ENCODE peak calls at places on chromosome 19, in eight cellular contexts. One of them, this sample, is unnamed. For H3K27me3, the result is how much of the 10 kb centered on the place peaks cover.

GRCh38 chr19:55644842-55645511 is 1.5 kb downstream of the ZNF581 start:
- DNase-seq in left lung: no peak
- DNase-seq in heart left ventricle: no peak
- DNase-seq in CD4-positive, CD25-positive, alpha-beta regulatory T cell: no peak
- DNase-seq in suprapubic skin: peak
- DNase-seq in mammary epithelial cell: no peak
- DNase-seq in ascending aorta: no peak
- DNase-seq in iPS DF 6.9: no peak
- DNase-seq in this sample: no peak

GRCh38 chr19:19820774-19821315 is 705 bp downstream of the ZNF506 start:
- DNase-seq in left lung: no peak
- DNase-seq in heart left ventricle: no peak
- DNase-seq in CD4-positive, CD25-positive, alpha-beta regulatory T cell: peak
- DNase-seq in suprapubic skin: no peak
- DNase-seq in mammary epithelial cell: peak
- DNase-seq in ascending aorta: no peak
- DNase-seq in iPS DF 6.9: no peak
- DNase-seq in this sample: peak

GRCh38 chr19:36256064-36256463 is 41.2 kb downstream of the ZNF146 start:
- DNase-seq in left lung: no peak
- DNase-seq in heart left ventricle: no peak
- DNase-seq in CD4-positive, CD25-positive, alpha-beta regulatory T cell: no peak
- DNase-seq in suprapubic skin: no peak
- DNase-seq in mammary epithelial cell: no peak
- DNase-seq in ascending aorta: no peak
- DNase-seq in iPS DF 6.9: no peak
- DNase-seq in this sample: no peak

GRCh38 chr19:55653651-55654322 is 1.0 kb upstream of the U2AF2 start:
- DNase-seq in left lung: peak
- DNase-seq in heart left ventricle: peak
- DNase-seq in CD4-positive, CD25-positive, alpha-beta regulatory T cell: peak
- DNase-seq in suprapubic skin: peak
- DNase-seq in mammary epithelial cell: peak
- DNase-seq in ascending aorta: peak
- DNase-seq in iPS DF 6.9: peak
- DNase-seq in this sample: peak

GRCh38 chr19:8592231-8593009 is 15.2 kb upstream of the MYO1F start:
- DNase-seq in left lung: peak
- DNase-seq in heart left ventricle: peak
- DNase-seq in CD4-positive, CD25-positive, alpha-beta regulatory T cell: peak
- DNase-seq in suprapubic skin: peak
- DNase-seq in mammary epithelial cell: peak
- DNase-seq in ascending aorta: peak
- DNase-seq in iPS DF 6.9: peak
- DNase-seq in this sample: peak

GRCh38 chr19:31613683-31614219 is 264.5 kb upstream of the TSHZ3 start:
- DNase-seq in left lung: no peak
- DNase-seq in heart left ventricle: no peak
- DNase-seq in CD4-positive, CD25-positive, alpha-beta regulatory T cell: no peak
- DNase-seq in suprapubic skin: no peak
- DNase-seq in mammary epithelial cell: peak
- DNase-seq in ascending aorta: no peak
- DNase-seq in iPS DF 6.9: no peak
- DNase-seq in this sample: peak

GRCh38 chr19:13839193-13839937 is 37.6 kb upstream of the NANOS3 start:
- DNase-seq in left lung: peak
- DNase-seq in heart left ventricle: peak
- DNase-seq in CD4-positive, CD25-positive, alpha-beta regulatory T cell: peak
- DNase-seq in suprapubic skin: peak
- DNase-seq in mammary epithelial cell: peak
- DNase-seq in ascending aorta: peak
- DNase-seq in iPS DF 6.9: no peak
- DNase-seq in this sample: peak

GRCh38 chr19:4622695-4623421 is 16.5 kb upstream of the TNFAIP8L1 start:
- DNase-seq in left lung: no peak
- DNase-seq in heart left ventricle: peak
- DNase-seq in CD4-positive, CD25-positive, alpha-beta regulatory T cell: no peak
- DNase-seq in suprapubic skin: no peak
- DNase-seq in mammary epithelial cell: no peak
- DNase-seq in ascending aorta: no peak
- DNase-seq in iPS DF 6.9: no peak
- DNase-seq in this sample: no peak

DNA sequence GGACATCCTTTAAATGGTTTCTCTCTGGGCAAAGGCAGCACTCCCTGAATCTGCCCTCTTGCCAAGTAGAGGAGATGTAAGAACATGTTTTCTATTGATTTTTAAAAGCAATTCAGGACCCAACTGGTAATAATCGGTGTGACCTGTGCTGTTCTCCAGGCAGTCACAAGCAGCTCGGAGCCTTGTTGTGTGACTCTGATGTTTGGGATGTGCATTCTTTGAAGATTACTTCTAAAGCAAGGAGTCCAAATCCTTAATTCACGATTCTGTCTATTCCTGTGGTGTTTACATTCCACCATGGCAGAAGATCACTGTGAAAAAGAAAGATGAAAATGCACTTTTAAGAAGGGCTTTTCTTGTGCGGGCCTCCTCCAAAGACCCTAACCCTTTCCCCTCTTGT is 122.3 kb upstream of the ZNF536 start:
- DNase-seq in left lung: no peak
- DNase-seq in heart left ventricle: no peak
- DNase-seq in CD4-positive, CD25-positive, alpha-beta regulatory T cell: no peak
- DNase-seq in suprapubic skin: no peak
- DNase-seq in mammary epithelial cell: no peak
- DNase-seq in ascending aorta: no peak
- DNase-seq in iPS DF 6.9: no peak
- DNase-seq in this sample: no peak
- H3K27me3 ChIP-seq in left lung: under half
- H3K27me3 ChIP-seq in heart left ventricle: under half
- H3K27me3 ChIP-seq in CD4-positive, CD25-positive, alpha-beta regulatory T cell: under half
- H3K27me3 ChIP-seq in suprapubic skin: half or more
- H3K27me3 ChIP-seq in mammary epithelial cell: under half
- H3K27me3 ChIP-seq in ascending aorta: under half
- H3K27me3 ChIP-seq in iPS DF 6.9: under half
- H3K27me3 ChIP-seq in this sample: under half

GRCh38 chr19:10295847-10296591 is 6.3 kb downstream of the ICAM5 start:
- DNase-seq in left lung: no peak
- DNase-seq in heart left ventricle: no peak
- DNase-seq in CD4-positive, CD25-positive, alpha-beta regulatory T cell: no peak
- DNase-seq in suprapubic skin: no peak
- DNase-seq in mammary epithelial cell: no peak
- DNase-seq in ascending aorta: no peak
- DNase-seq in iPS DF 6.9: no peak
- DNase-seq in this sample: no peak
- H3K4me3 ChIP-seq in left lung: no peak
- H3K4me3 ChIP-seq in heart left ventricle: no peak
- H3K4me3 ChIP-seq in CD4-positive, CD25-positive, alpha-beta regulatory T cell: peak
- H3K4me3 ChIP-seq in suprapubic skin: peak
- H3K4me3 ChIP-seq in mammary epithelial cell: no peak
- H3K4me3 ChIP-seq in ascending aorta: no peak
- H3K4me3 ChIP-seq in iPS DF 6.9: peak
- H3K4me3 ChIP-seq in this sample: no peak

GRCh38 chr19:18489627-18490184 is 32.2 kb downstream of the ELL start:
- DNase-seq in left lung: no peak
- DNase-seq in heart left ventricle: no peak
- DNase-seq in CD4-positive, CD25-positive, alpha-beta regulatory T cell: no peak
- DNase-seq in suprapubic skin: no peak
- DNase-seq in mammary epithelial cell: no peak
- DNase-seq in ascending aorta: no peak
- DNase-seq in iPS DF 6.9: no peak
- DNase-seq in this sample: no peak
- H3K27ac ChIP-seq in left lung: no peak
- H3K27ac ChIP-seq in heart left ventricle: no peak
- H3K27ac ChIP-seq in CD4-positive, CD25-positive, alpha-beta regulatory T cell: no peak
- H3K27ac ChIP-seq in suprapubic skin: no peak
- H3K27ac ChIP-seq in mammary epithelial cell: no peak
- H3K27ac ChIP-seq in ascending aorta: no peak
- H3K27ac ChIP-seq in iPS DF 6.9: no peak
- H3K27ac ChIP-seq in this sample: no peak

GRCh38 chr19:48094843-48095203 is 15.8 kb downstream of the PLA2G4C start:
- DNase-seq in left lung: no peak
- DNase-seq in heart left ventricle: no peak
- DNase-seq in CD4-positive, CD25-positive, alpha-beta regulatory T cell: no peak
- DNase-seq in suprapubic skin: no peak
- DNase-seq in mammary epithelial cell: no peak
- DNase-seq in ascending aorta: no peak
- DNase-seq in iPS DF 6.9: no peak
- DNase-seq in this sample: no peak

GRCh38 chr19:48085077-48085476 is 25.5 kb downstream of the PLA2G4C start:
- DNase-seq in left lung: no peak
- DNase-seq in heart left ventricle: no peak
- DNase-seq in CD4-positive, CD25-positive, alpha-beta regulatory T cell: no peak
- DNase-seq in suprapubic skin: no peak
- DNase-seq in mammary epithelial cell: no peak
- DNase-seq in ascending aorta: no peak
- DNase-seq in iPS DF 6.9: no peak
- DNase-seq in this sample: no peak

GRCh38 chr19:48094129-48094842 is 16.3 kb downstream of the PLA2G4C start:
- DNase-seq in left lung: no peak
- DNase-seq in heart left ventricle: no peak
- DNase-seq in CD4-positive, CD25-positive, alpha-beta regulatory T cell: no peak
- DNase-seq in suprapubic skin: no peak
- DNase-seq in mammary epithelial cell: no peak
- DNase-seq in ascending aorta: no peak
- DNase-seq in iPS DF 6.9: no peak
- DNase-seq in this sample: no peak

GRCh38 chr19:48085904-48086864 is 24.4 kb downstream of the PLA2G4C start:
- DNase-seq in left lung: no peak
- DNase-seq in heart left ventricle: no peak
- DNase-seq in CD4-positive, CD25-positive, alpha-beta regulatory T cell: no peak
- DNase-seq in suprapubic skin: no peak
- DNase-seq in mammary epithelial cell: peak
- DNase-seq in ascending aorta: no peak
- DNase-seq in iPS DF 6.9: no peak
- DNase-seq in this sample: no peak

GRCh38 chr19:48090281-48090802 is 20.3 kb downstream of the PLA2G4C start:
- DNase-seq in left lung: no peak
- DNase-seq in heart left ventricle: no peak
- DNase-seq in CD4-positive, CD25-positive, alpha-beta regulatory T cell: no peak
- DNase-seq in suprapubic skin: no peak
- DNase-seq in mammary epithelial cell: no peak
- DNase-seq in ascending aorta: no peak
- DNase-seq in iPS DF 6.9: no peak
- DNase-seq in this sample: no peak
- H3K27me3 ChIP-seq in left lung: under half
- H3K27me3 ChIP-seq in heart left ventricle: under half
- H3K27me3 ChIP-seq in CD4-positive, CD25-positive, alpha-beta regulatory T cell: under half
- H3K27me3 ChIP-seq in suprapubic skin: under half
- H3K27me3 ChIP-seq in mammary epithelial cell: under half
- H3K27me3 ChIP-seq in ascending aorta: under half
- H3K27me3 ChIP-seq in iPS DF 6.9: under half
- H3K27me3 ChIP-seq in this sample: under half

GRCh38 chr19:34576292-34576691 is 94.7 kb downstream of the WTIP start:
- DNase-seq in left lung: no peak
- DNase-seq in heart left ventricle: no peak
- DNase-seq in CD4-positive, CD25-positive, alpha-beta regulatory T cell: no peak
- DNase-seq in suprapubic skin: no peak
- DNase-seq in mammary epithelial cell: no peak
- DNase-seq in ascending aorta: no peak
- DNase-seq in iPS DF 6.9: no peak
- DNase-seq in this sample: no peak
- H3K4me3 ChIP-seq in left lung: no peak
- H3K4me3 ChIP-seq in heart left ventricle: no peak
- H3K4me3 ChIP-seq in CD4-positive, CD25-positive, alpha-beta regulatory T cell: no peak
- H3K4me3 ChIP-seq in suprapubic skin: no peak
- H3K4me3 ChIP-seq in mammary epithelial cell: no peak
- H3K4me3 ChIP-seq in ascending aorta: no peak
- H3K4me3 ChIP-seq in iPS DF 6.9: no peak
- H3K4me3 ChIP-seq in this sample: no peak

DNA sequence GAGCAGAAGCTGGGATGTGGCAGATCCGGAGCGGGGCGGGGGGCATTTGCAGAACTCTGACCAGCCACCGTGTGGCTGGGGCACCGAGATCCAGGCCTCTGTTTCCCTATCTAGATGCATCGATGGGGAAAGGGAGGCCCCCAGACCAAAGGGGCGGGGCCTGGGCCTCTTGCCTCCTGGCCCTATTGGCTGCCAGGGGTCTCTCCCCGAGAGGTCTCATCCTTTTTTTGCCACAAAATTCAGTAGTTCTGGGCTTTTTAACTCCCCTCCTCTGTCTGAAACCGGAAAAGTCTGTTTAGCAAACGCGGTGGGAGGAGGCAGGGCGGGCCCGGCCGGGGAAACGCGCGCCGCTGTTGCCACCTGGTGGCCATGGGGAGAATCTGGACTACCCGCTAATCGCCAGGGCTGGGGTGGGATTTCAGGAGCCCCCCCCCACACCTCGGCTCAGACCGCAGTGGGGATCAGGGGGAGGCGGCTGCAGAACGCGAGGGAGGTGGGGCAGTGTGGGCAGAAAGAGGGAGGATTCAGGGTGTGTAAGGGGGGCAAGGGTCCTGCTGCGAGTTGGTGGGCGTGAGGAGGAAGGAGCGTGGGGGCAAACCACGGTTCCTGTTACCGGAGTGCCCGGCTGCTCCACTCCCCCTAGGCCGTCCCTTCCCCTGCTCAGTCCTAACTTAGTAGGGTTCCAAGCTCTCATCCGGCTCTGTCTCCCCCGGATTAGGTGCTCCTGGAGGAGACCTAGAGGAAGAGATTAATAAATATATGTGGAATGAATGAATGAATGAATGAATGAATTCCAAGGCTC is 28.3 kb downstream of the IL12RB1 start:
- DNase-seq in left lung: peak
- DNase-seq in heart left ventricle: peak
- DNase-seq in CD4-positive, CD25-positive, alpha-beta regulatory T cell: peak
- DNase-seq in suprapubic skin: peak
- DNase-seq in mammary epithelial cell: peak
- DNase-seq in ascending aorta: peak
- DNase-seq in iPS DF 6.9: peak
- DNase-seq in this sample: peak
- H3K27ac ChIP-seq in left lung: peak
- H3K27ac ChIP-seq in heart left ventricle: peak
- H3K27ac ChIP-seq in CD4-positive, CD25-positive, alpha-beta regulatory T cell: peak
- H3K27ac ChIP-seq in suprapubic skin: peak
- H3K27ac ChIP-seq in mammary epithelial cell: no peak
- H3K27ac ChIP-seq in ascending aorta: peak
- H3K27ac ChIP-seq in iPS DF 6.9: no peak
- H3K27ac ChIP-seq in this sample: no peak